ENCODE peak calls at places on chromosomes 5 and 9, in four cellular contexts. C, T, Y and M are unnamed samples.

GRCh38 chr5:156865427-156865826 is 15.3 kb downstream of the PPP1R2B start:
- DNase-seq in Y (no peak), C (no peak), T (no peak), M (no peak)

GRCh38 chr5:33049845-33050244 is 338.7 kb downstream of the NPR3 start:
- DNase-seq in T (no peak), Y (no peak), C (peak), M (no peak)

GRCh38 chr9:137764981-137765380 is 112.6 kb upstream of the CACNA1B start:
- DNase-seq in T (no peak), Y (no peak), C (no peak), M (no peak)

GRCh38 chr5:6760003-6760402 is 46.8 kb downstream of the TENT4A start:
- DNase-seq in C (no peak), T (no peak), Y (no peak), M (no peak)

GRCh38 chr5:10860645-10861455 is 99.8 kb upstream of the DAP start:
- DNase-seq in Y (no peak), T (no peak), C (no peak), M (no peak)

GRCh38 chr5:107539163-107539445 is 131.6 kb downstream of the EFNA5 start:
- DNase-seq in C (peak), T (no peak), Y (no peak), M (no peak)

GRCh38 chr9:5587024-5587423 is 41.9 kb upstream of the RIC1 start:
- DNase-seq in Y (no peak), C (no peak), T (no peak), M (no peak)

GRCh38 chr9:109683521-109683920 is 96.5 kb upstream of the PALM2AKAP2 start:
- DNase-seq in T (no peak), Y (no peak), C (no peak), M (no peak)

GRCh38 chr5:19853616-19854240 is 134.3 kb downstream of the CDH18 start:
- DNase-seq in C (no peak), T (no peak), Y (no peak), M (no peak)

GRCh38 chr9:136777359-136777758 is 13.0 kb upstream of the LCN15 start:
- DNase-seq in C (no peak), Y (no peak), T (no peak), M (no peak)

GRCh38 chr5:127758884-127759283 is 55.7 kb downstream of the CCDC192 start:
- DNase-seq in Y (no peak), C (no peak), T (no peak), M (no peak)

GRCh38 chr5:168314735-168315411 is 23.4 kb downstream of the WWC1 start:
- DNase-seq in T (no peak), C (no peak), Y (no peak), M (no peak)

GRCh38 chr9:113559834-113560620 is 96.5 kb downstream of the RGS3 start:
- DNase-seq in Y (no peak), T (no peak), C (no peak), M (no peak)

GRCh38 chr5:181188700-181189362 is 16.2 kb downstream of the TRIM7 start:
- DNase-seq in C (peak), T (peak), Y (no peak), M (no peak)

GRCh38 chr5:1254196-1254595 is 29.0 kb downstream of the SLC6A18 start:
- DNase-seq in T (no peak), C (no peak), Y (no peak), M (no peak)

GRCh38 chr9:136199391-136200288 is 5.3 kb downstream of the LHX3 start:
- DNase-seq in C (no peak), Y (no peak), T (no peak), M (no peak)

GRCh38 chr9:38339087-38339486 is 53.4 kb upstream of the ALDH1B1 start:
- DNase-seq in T (peak), Y (no peak), C (no peak), M (no peak)

GRCh38 chr9:85041737-85042136 is 372.2 kb downstream of the NTRK2 start:
- DNase-seq in Y (no peak), C (no peak), T (no peak), M (no peak)

GRCh38 chr5:144209421-144209820 is 38.7 kb downstream of the KCTD16 start:
- DNase-seq in C (no peak), Y (no peak), T (no peak), M (no peak)

GRCh38 chr9:79353856-79354520 is 217.8 kb upstream of the TLE4 start:
- DNase-seq in C (no peak), Y (no peak), T (no peak), M (no peak)

GRCh38 chr5:102450313-102450990 is 48.3 kb downstream of the SLCO6A1 start:
- DNase-seq in Y (no peak), C (no peak), T (no peak), M (no peak)

GRCh38 chr9:128276574-128277270 is 646 bp downstream of the SWI5 start:
- DNase-seq in C (peak), T (no peak), Y (no peak), M (no peak)

GRCh38 chr9:106110483-106110882 is 416.1 kb downstream of the TMEM38B start:
- DNase-seq in C (no peak), T (no peak), Y (no peak), M (no peak)

GRCh38 chr5:43676083-43676840 is 73.3 kb downstream of the NNT start:
- DNase-seq in Y (no peak), T (no peak), C (no peak), M (no peak)

GRCh38 chr9:33076031-33076359 is 479 bp downstream of the SMU1 start:
- DNase-seq in Y (no peak), C (no peak), T (no peak), M (no peak)

GRCh38 chr9:129596541-129597328 is 24.2 kb downstream of the C9orf50 start:
- DNase-seq in T (no peak), Y (no peak), C (peak), M (no peak)

GRCh38 chr5:140969880-140970279 is 3.6 kb downstream of the PCDHAC2 start:
- DNase-seq in Y (no peak), C (no peak), T (no peak), M (no peak)

GRCh38 chr9:88236531-88237453 is 98.5 kb upstream of the SPATA31C2 start:
- DNase-seq in C (no peak), Y (no peak), T (no peak), M (no peak)

GRCh38 chr9:132977626-132978450 is 656 bp upstream of the GFI1B start:
- DNase-seq in T (no peak), C (peak), Y (peak), M (peak)

GRCh38 chr9:87338075-87338989 is 159.3 kb upstream of the DAPK1 start:
- DNase-seq in T (no peak), C (peak), Y (no peak), M (no peak)

GRCh38 chr5:139417214-139417613 is 13.3 kb upstream of the SPATA24 start:
- DNase-seq in Y (no peak), T (no peak), C (no peak), M (no peak)

GRCh38 chr9:35470894-35471293 is 19.0 kb upstream of the RUSC2 start:
- DNase-seq in C (no peak), T (no peak), Y (no peak), M (no peak)

GRCh38 chr5:457195-457961 is 14.4 kb downstream of the EXOC3 start:
- DNase-seq in T (no peak), Y (no peak), C (no peak), M (no peak)

GRCh38 chr9:124852829-124853531 is at the start of gene WDR38:
- DNase-seq in T (no peak), Y (peak), C (peak), M (peak)

GRCh38 chr5:2506603-2507002 is 244.9 kb downstream of the IRX2 start:
- DNase-seq in Y (no peak), C (no peak), T (no peak), M (no peak)

GRCh38 chr5:82669720-82670119 is 391.6 kb upstream of the RPS23 start:
- DNase-seq in C (no peak), T (no peak), Y (no peak), M (no peak)

GRCh38 chr5:166509085-166509484 is 1782.4 kb upstream of the WWC1 start:
- DNase-seq in C (no peak), T (no peak), Y (no peak), M (no peak)
- TF ChIP-seq TAF1 in C (no peak), T (no peak), Y (no peak), M (no peak)

DNA sequence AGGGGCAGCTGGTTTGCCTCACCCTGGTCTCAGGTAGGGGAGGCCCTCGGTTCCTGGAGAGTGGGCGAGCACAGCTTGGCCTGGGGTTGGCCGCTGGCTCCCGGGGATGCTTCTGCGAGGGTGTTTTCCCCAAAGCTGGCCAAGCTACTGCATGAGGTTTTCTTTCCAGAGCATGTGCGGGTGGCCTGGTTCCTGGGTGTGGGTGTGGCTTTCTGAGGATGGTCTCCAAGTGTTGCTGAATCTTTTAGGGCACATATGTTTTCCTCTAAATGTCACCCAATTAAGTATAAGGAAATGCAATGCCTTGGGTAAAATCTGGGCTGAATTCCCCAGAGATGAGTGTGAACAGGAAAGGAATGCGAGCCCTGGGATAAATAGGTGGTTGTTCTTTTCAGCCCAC is 115.8 kb upstream of the ICE1 start:
- DNase-seq in C (no peak), Y (no peak), T (no peak), M (no peak)
- TF ChIP-seq TAF1 in C (no peak), Y (no peak), T (no peak), M (no peak)

GRCh38 chr9:121897140-121897539 is 196.0 kb downstream of the TTLL11 start:
- DNase-seq in Y (no peak), T (no peak), C (no peak), M (no peak)
- TF ChIP-seq TAF1 in Y (no peak), T (no peak), C (no peak), M (no peak)

GRCh38 chr9:108673386-108673785 is 182.4 kb downstream of the ACTL7B start:
- DNase-seq in T (no peak), Y (no peak), C (no peak), M (no peak)
- TF ChIP-seq TAF1 in T (no peak), Y (no peak), C (no peak), M (no peak)

DNA sequence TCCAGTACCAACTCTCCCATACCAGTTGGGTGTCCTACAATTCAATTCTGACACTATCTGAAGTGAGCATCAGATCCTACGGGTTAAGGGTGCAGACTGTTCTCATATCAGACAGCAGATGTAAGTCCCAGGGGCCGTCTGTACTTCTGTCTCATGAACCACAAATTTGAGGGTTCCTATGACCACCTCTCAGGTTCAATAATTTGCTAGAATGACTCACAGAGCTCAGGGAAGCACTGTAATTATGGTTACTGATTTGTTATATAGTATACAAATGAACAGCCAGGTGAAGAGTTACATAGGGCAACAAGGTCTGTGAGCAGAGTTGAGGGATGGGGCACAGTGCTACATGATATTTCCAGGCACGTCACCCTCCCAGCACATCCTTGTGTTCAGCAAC is 499.1 kb downstream of the DMAC1 start:
- DNase-seq in C (no peak), T (peak), Y (no peak), M (no peak)
- TF ChIP-seq TAF1 in C (no peak), T (no peak), Y (no peak), M (no peak)

GRCh38 chr5:38463634-38464521 is 92.6 kb downstream of the LIFR start:
- DNase-seq in Y (no peak), T (no peak), C (no peak), M (no peak)

GRCh38 chr5:38465045-38465444 is 91.4 kb downstream of the LIFR start:
- DNase-seq in C (no peak), T (no peak), Y (no peak), M (no peak)

GRCh38 chr5:38466444-38467189 is 89.8 kb downstream of the LIFR start:
- DNase-seq in Y (no peak), T (no peak), C (no peak), M (no peak)

GRCh38 chr5:38467353-38468040 is 88.9 kb downstream of the LIFR start:
- DNase-seq in C (no peak), Y (no peak), T (no peak), M (no peak)

GRCh38 chr5:38465702-38466443 is 90.6 kb downstream of the LIFR start:
- DNase-seq in C (no peak), T (no peak), Y (no peak), M (no peak)
- TF ChIP-seq TAF1 in C (no peak), T (no peak), Y (no peak), M (no peak)